ENCODE peak calls at places on chromosomes 12 and 14, in eight cellular contexts. One of them, this sample, is unnamed.
A peak's percentile ranks its signal among the peaks of the same experiment; 100 is the strongest.

GRCh38 chr14:76710093-76711010 is 50.9 kb upstream of the VASH1 start:
- DNase-seq in GM23248: peak; percentile 65
- DNase-seq in Panc1: no peak
- DNase-seq in HFF-Myc: no peak
- DNase-seq in H54: no peak
- DNase-seq in glutamatergic neuron: no peak
- DNase-seq in LoVo: peak; percentile 55
- DNase-seq in GM04504: peak; percentile 11
- DNase-seq in this sample: peak; percentile 72

GRCh38 chr14:74747237-74747636 is 15.9 kb upstream of the YLPM1 start:
- DNase-seq in GM23248: no peak
- DNase-seq in Panc1: no peak
- DNase-seq in HFF-Myc: no peak
- DNase-seq in H54: no peak
- DNase-seq in glutamatergic neuron: no peak
- DNase-seq in LoVo: no peak
- DNase-seq in GM04504: no peak
- DNase-seq in this sample: no peak

GRCh38 chr12:43737646-43738045 is 20.9 kb downstream of the PUS7L start:
- DNase-seq in GM23248: peak; percentile 67
- DNase-seq in Panc1: no peak
- DNase-seq in HFF-Myc: peak; percentile 10
- DNase-seq in H54: peak; percentile 13
- DNase-seq in glutamatergic neuron: no peak
- DNase-seq in LoVo: no peak
- DNase-seq in GM04504: no peak
- DNase-seq in this sample: no peak

GRCh38 chr12:95201056-95201670 is 16.1 kb downstream of the FGD6 start:
- DNase-seq in GM23248: peak; percentile 75
- DNase-seq in Panc1: no peak
- DNase-seq in HFF-Myc: no peak
- DNase-seq in H54: no peak
- DNase-seq in glutamatergic neuron: no peak
- DNase-seq in LoVo: peak; percentile 73
- DNase-seq in GM04504: no peak
- DNase-seq in this sample: no peak

GRCh38 chr14:86654558-86655184 is 1124.7 kb downstream of the FLRT2 start:
- DNase-seq in GM23248: peak; percentile 20
- DNase-seq in Panc1: peak; percentile 4
- DNase-seq in HFF-Myc: peak; percentile 19
- DNase-seq in H54: no peak
- DNase-seq in glutamatergic neuron: peak; percentile 87
- DNase-seq in LoVo: no peak
- DNase-seq in GM04504: no peak
- DNase-seq in this sample: peak; percentile 64

GRCh38 chr12:62649412-62650116 is 182.9 kb downstream of the MON2 start:
- DNase-seq in GM23248: no peak
- DNase-seq in Panc1: no peak
- DNase-seq in HFF-Myc: no peak
- DNase-seq in H54: no peak
- DNase-seq in glutamatergic neuron: no peak
- DNase-seq in LoVo: no peak
- DNase-seq in GM04504: no peak
- DNase-seq in this sample: no peak

GRCh38 chr14:92556255-92556741 is 42.7 kb downstream of the RIN3 start:
- DNase-seq in GM23248: peak; percentile 46
- DNase-seq in Panc1: no peak
- DNase-seq in HFF-Myc: no peak
- DNase-seq in H54: no peak
- DNase-seq in glutamatergic neuron: no peak
- DNase-seq in LoVo: no peak
- DNase-seq in GM04504: no peak
- DNase-seq in this sample: no peak

GRCh38 chr14:75335588-75335987 is 57.0 kb downstream of the FOS start:
- DNase-seq in GM23248: no peak
- DNase-seq in Panc1: no peak
- DNase-seq in HFF-Myc: no peak
- DNase-seq in H54: no peak
- DNase-seq in glutamatergic neuron: no peak
- DNase-seq in LoVo: no peak
- DNase-seq in GM04504: no peak
- DNase-seq in this sample: peak; percentile 77

GRCh38 chr14:90605430-90605829 is 208.6 kb downstream of the CALM1 start:
- DNase-seq in GM23248: no peak
- DNase-seq in Panc1: no peak
- DNase-seq in HFF-Myc: no peak
- DNase-seq in H54: no peak
- DNase-seq in glutamatergic neuron: no peak
- DNase-seq in LoVo: no peak
- DNase-seq in GM04504: no peak
- DNase-seq in this sample: no peak

GRCh38 chr12:38689704-38690103 is 215.7 kb downstream of the CPNE8 start:
- DNase-seq in GM23248: peak; percentile 68
- DNase-seq in Panc1: no peak
- DNase-seq in HFF-Myc: no peak
- DNase-seq in H54: no peak
- DNase-seq in glutamatergic neuron: no peak
- DNase-seq in LoVo: no peak
- DNase-seq in GM04504: peak; percentile 51
- DNase-seq in this sample: no peak

GRCh38 chr14:68392393-68393085 is 400.3 kb downstream of the ZFP36L1 start:
- DNase-seq in GM23248: no peak
- DNase-seq in Panc1: no peak
- DNase-seq in HFF-Myc: no peak
- DNase-seq in H54: no peak
- DNase-seq in glutamatergic neuron: no peak
- DNase-seq in LoVo: no peak
- DNase-seq in GM04504: no peak
- DNase-seq in this sample: no peak

GRCh38 chr12:82805812-82806497 is 119.2 kb downstream of the TMTC2 start:
- DNase-seq in GM23248: peak; percentile 72
- DNase-seq in Panc1: no peak
- DNase-seq in HFF-Myc: no peak
- DNase-seq in H54: no peak
- DNase-seq in glutamatergic neuron: no peak
- DNase-seq in LoVo: no peak
- DNase-seq in GM04504: peak; percentile 14
- DNase-seq in this sample: no peak

GRCh38 chr12:131101006-131101405 is 147.3 kb downstream of the ADGRD1 start:
- DNase-seq in GM23248: no peak
- DNase-seq in Panc1: no peak
- DNase-seq in HFF-Myc: no peak
- DNase-seq in H54: no peak
- DNase-seq in glutamatergic neuron: no peak
- DNase-seq in LoVo: no peak
- DNase-seq in GM04504: no peak
- DNase-seq in this sample: no peak

GRCh38 chr14:32703246-32703645 is 235.4 kb upstream of the NPAS3 start:
- DNase-seq in GM23248: peak; percentile 50
- DNase-seq in Panc1: no peak
- DNase-seq in HFF-Myc: no peak
- DNase-seq in H54: no peak
- DNase-seq in glutamatergic neuron: no peak
- DNase-seq in LoVo: no peak
- DNase-seq in GM04504: no peak
- DNase-seq in this sample: peak; percentile 78

GRCh38 chr12:126811401-126811800 is 1455.6 kb upstream of the TMEM132C start:
- DNase-seq in GM23248: no peak
- DNase-seq in Panc1: no peak
- DNase-seq in HFF-Myc: no peak
- DNase-seq in H54: no peak
- DNase-seq in glutamatergic neuron: peak; percentile 62
- DNase-seq in LoVo: no peak
- DNase-seq in GM04504: no peak
- DNase-seq in this sample: no peak

GRCh38 chr14:61611880-61612630 is 83.3 kb upstream of the HIF1A start:
- DNase-seq in GM23248: peak; percentile 65
- DNase-seq in Panc1: no peak
- DNase-seq in HFF-Myc: no peak
- DNase-seq in H54: no peak
- DNase-seq in glutamatergic neuron: no peak
- DNase-seq in LoVo: no peak
- DNase-seq in GM04504: no peak
- DNase-seq in this sample: no peak

GRCh38 chr12:30898846-30899245 is 27.7 kb upstream of the TSPAN11 start:
- DNase-seq in GM23248: peak; percentile 32
- DNase-seq in Panc1: no peak
- DNase-seq in HFF-Myc: no peak
- DNase-seq in H54: no peak
- DNase-seq in glutamatergic neuron: no peak
- DNase-seq in LoVo: no peak
- DNase-seq in GM04504: no peak
- DNase-seq in this sample: no peak

GRCh38 chr12:93111791-93112208 is 182.7 kb upstream of the EEA1 start:
- DNase-seq in GM23248: peak; percentile 43
- DNase-seq in Panc1: no peak
- DNase-seq in HFF-Myc: no peak
- DNase-seq in H54: no peak
- DNase-seq in glutamatergic neuron: no peak
- DNase-seq in LoVo: no peak
- DNase-seq in GM04504: no peak
- DNase-seq in this sample: no peak

GRCh38 chr14:20262642-20263128 is 23.6 kb downstream of the OR11H4 start:
- DNase-seq in GM23248: peak; percentile 85
- DNase-seq in Panc1: no peak
- DNase-seq in HFF-Myc: peak; percentile 31
- DNase-seq in H54: no peak
- DNase-seq in glutamatergic neuron: no peak
- DNase-seq in LoVo: no peak
- DNase-seq in GM04504: peak; percentile 70
- DNase-seq in this sample: peak; percentile 76

GRCh38 chr12:4526923-4527546 is 11.7 kb upstream of the RAD51AP1 start:
- DNase-seq in GM23248: peak; percentile 49
- DNase-seq in Panc1: no peak
- DNase-seq in HFF-Myc: no peak
- DNase-seq in H54: no peak
- DNase-seq in glutamatergic neuron: no peak
- DNase-seq in LoVo: peak; percentile 55
- DNase-seq in GM04504: no peak
- DNase-seq in this sample: peak; percentile 4

GRCh38 chr14:32706672-32707071 is 232.0 kb upstream of the NPAS3 start:
- DNase-seq in GM23248: no peak
- DNase-seq in Panc1: no peak
- DNase-seq in HFF-Myc: no peak
- DNase-seq in H54: no peak
- DNase-seq in glutamatergic neuron: no peak
- DNase-seq in LoVo: no peak
- DNase-seq in GM04504: no peak
- DNase-seq in this sample: no peak

GRCh38 chr14:63928744-63929174 is 76.0 kb downstream of the SYNE2 start:
- DNase-seq in GM23248: no peak
- DNase-seq in Panc1: no peak
- DNase-seq in HFF-Myc: no peak
- DNase-seq in H54: no peak
- DNase-seq in glutamatergic neuron: no peak
- DNase-seq in LoVo: no peak
- DNase-seq in GM04504: no peak
- DNase-seq in this sample: no peak

GRCh38 chr12:95653761-95654546 is 102.7 kb upstream of the USP44 start:
- DNase-seq in GM23248: peak; percentile 90
- DNase-seq in Panc1: no peak
- DNase-seq in HFF-Myc: no peak
- DNase-seq in H54: peak; percentile 40
- DNase-seq in glutamatergic neuron: no peak
- DNase-seq in LoVo: peak; percentile 31
- DNase-seq in GM04504: peak; percentile 57
- DNase-seq in this sample: no peak

GRCh38 chr14:87351007-87351406 is 642.0 kb downstream of the GALC start:
- DNase-seq in GM23248: no peak
- DNase-seq in Panc1: no peak
- DNase-seq in HFF-Myc: no peak
- DNase-seq in H54: no peak
- DNase-seq in glutamatergic neuron: no peak
- DNase-seq in LoVo: no peak
- DNase-seq in GM04504: no peak
- DNase-seq in this sample: no peak

GRCh38 chr14:50383618-50384225 is 13.0 kb downstream of the CDKL1 start:
- DNase-seq in GM23248: no peak
- DNase-seq in Panc1: no peak
- DNase-seq in HFF-Myc: no peak
- DNase-seq in H54: no peak
- DNase-seq in glutamatergic neuron: no peak
- DNase-seq in LoVo: no peak
- DNase-seq in GM04504: no peak
- DNase-seq in this sample: no peak

GRCh38 chr12:1790470-1790869 is 29.9 kb upstream of the LRTM2 start:
- DNase-seq in GM23248: no peak
- DNase-seq in Panc1: no peak
- DNase-seq in HFF-Myc: no peak
- DNase-seq in H54: no peak
- DNase-seq in glutamatergic neuron: no peak
- DNase-seq in LoVo: no peak
- DNase-seq in GM04504: no peak
- DNase-seq in this sample: no peak